ENCODE peak calls at places on chromosomes 16 and 17, in seven cellular contexts. A is prostate gland, V is aorta, I is transverse colon, C is PC-3, X is skeletal muscle cell, S is bronchial epithelial cell. T is an unnamed sample.

GRCh38 chr16:55349867-55350266 is 25.9 kb downstream of the IRX6 start:
- DNase-seq in A (no peak), V (no peak), I (no peak), C (no peak), X (no peak), S (no peak), T (no peak)

GRCh38 chr17:69175812-69176517 is 34.3 kb upstream of the ABCA6 start:
- DNase-seq in A (no peak), V (no peak), I (no peak), C (peak), X (peak), S (peak), T (no peak)

GRCh38 chr17:75672011-75672410 is 4.9 kb downstream of the SAP30BP start:
- DNase-seq in A (no peak), V (peak), I (no peak), C (no peak), X (no peak), S (no peak), T (no peak)

GRCh38 chr16:85586360-85587145 is 26.6 kb upstream of the GSE1 start:
- DNase-seq in A (no peak), V (peak), I (peak), C (no peak), X (no peak), S (no peak), T (no peak)

GRCh38 chr16:78703951-78704350 is 604.5 kb downstream of the WWOX start:
- DNase-seq in A (no peak), V (no peak), I (no peak), C (no peak), X (no peak), S (no peak), T (no peak)

GRCh38 chr17:5370411-5370810 is 49.1 kb downstream of the NUP88 start:
- DNase-seq in A (no peak), V (no peak), I (no peak), C (no peak), X (no peak), S (no peak), T (no peak)

GRCh38 chr16:83473926-83474660 is 333.7 kb upstream of the HSBP1 start:
- DNase-seq in A (no peak), V (no peak), I (no peak), C (no peak), X (no peak), S (no peak), T (no peak)

GRCh38 chr16:66278604-66279262 is 87.8 kb upstream of the CDH5 start:
- DNase-seq in A (no peak), V (no peak), I (no peak), C (peak), X (no peak), S (peak), T (peak)

GRCh38 chr17:73952498-73953205 is 250.8 kb upstream of the RPL38 start:
- DNase-seq in A (no peak), V (peak), I (peak), C (no peak), X (no peak), S (no peak), T (peak)

GRCh38 chr17:73952136-73952497 is 251.4 kb upstream of the RPL38 start:
- DNase-seq in A (no peak), V (no peak), I (no peak), C (no peak), X (no peak), S (no peak), T (no peak)

GRCh38 chr17:73954981-73955380 is 248.5 kb upstream of the RPL38 start:
- DNase-seq in A (no peak), V (no peak), I (peak), C (no peak), X (no peak), S (no peak), T (peak)

GRCh38 chr17:73955616-73956015 is 247.9 kb upstream of the RPL38 start:
- DNase-seq in A (no peak), V (no peak), I (no peak), C (no peak), X (no peak), S (no peak), T (peak)

DNA sequence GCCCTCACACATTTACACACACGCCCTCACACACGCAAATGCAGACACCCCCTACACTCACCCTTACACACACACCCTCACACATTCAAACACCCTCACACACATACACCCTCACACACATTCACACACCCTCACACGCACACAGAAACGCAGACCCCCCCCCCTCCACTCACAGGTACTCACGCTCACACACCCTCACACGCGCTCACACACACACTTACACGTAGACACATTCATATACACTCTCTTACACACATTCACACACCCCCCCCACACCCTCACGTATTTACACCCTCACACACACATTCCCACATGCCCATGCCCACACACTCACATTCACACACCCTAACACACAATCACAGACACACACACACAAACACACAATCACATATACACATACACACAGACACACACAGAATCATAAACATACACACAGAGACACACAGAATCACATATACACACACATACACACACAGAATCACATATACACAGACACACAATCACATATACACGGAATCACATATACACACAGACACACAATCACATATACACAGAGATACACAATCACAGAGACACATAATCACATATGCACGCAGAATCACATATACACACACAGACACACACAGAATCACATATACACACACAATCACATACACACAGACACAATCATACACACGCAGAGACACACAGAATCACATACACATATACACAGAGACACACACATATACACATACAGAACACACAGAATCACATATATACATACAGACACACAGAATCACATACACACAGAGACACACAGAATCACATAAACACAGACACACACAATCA is 250.1 kb upstream of the RPL38 start:
- DNase-seq in A (no peak), V (no peak), I (no peak), C (no peak), X (no peak), S (no peak), T (peak)
- H3K4me3 ChIP-seq in A (no peak), V (no peak), I (no peak), C (no peak), X (no peak), S (no peak), T (no peak)

GRCh38 chr17:8118769-8119574 is 658 bp upstream of the ALOXE3 start:
- DNase-seq in A (peak), V (peak), I (peak), C (peak), X (no peak), S (peak), T (peak)
- H3K4me3 ChIP-seq in A (peak), V (peak), I (peak), C (peak), X (peak), S (peak), T (peak)

GRCh38 chr17:81383504-81384421 is 11.5 kb upstream of the BAHCC1 start:
- DNase-seq in A (no peak), V (no peak), I (no peak), C (no peak), X (no peak), S (no peak), T (peak)

GRCh38 chr17:81386646-81387234 is 8.5 kb upstream of the BAHCC1 start:
- DNase-seq in A (no peak), V (no peak), I (peak), C (no peak), X (no peak), S (no peak), T (peak)

GRCh38 chr17:81386141-81386645 is 9.1 kb upstream of the BAHCC1 start:
- DNase-seq in A (no peak), V (no peak), I (peak), C (no peak), X (no peak), S (no peak), T (no peak)

GRCh38 chr17:81384929-81385319 is 10.3 kb upstream of the BAHCC1 start:
- DNase-seq in A (no peak), V (no peak), I (no peak), C (no peak), X (no peak), S (no peak), T (no peak)

DNA sequence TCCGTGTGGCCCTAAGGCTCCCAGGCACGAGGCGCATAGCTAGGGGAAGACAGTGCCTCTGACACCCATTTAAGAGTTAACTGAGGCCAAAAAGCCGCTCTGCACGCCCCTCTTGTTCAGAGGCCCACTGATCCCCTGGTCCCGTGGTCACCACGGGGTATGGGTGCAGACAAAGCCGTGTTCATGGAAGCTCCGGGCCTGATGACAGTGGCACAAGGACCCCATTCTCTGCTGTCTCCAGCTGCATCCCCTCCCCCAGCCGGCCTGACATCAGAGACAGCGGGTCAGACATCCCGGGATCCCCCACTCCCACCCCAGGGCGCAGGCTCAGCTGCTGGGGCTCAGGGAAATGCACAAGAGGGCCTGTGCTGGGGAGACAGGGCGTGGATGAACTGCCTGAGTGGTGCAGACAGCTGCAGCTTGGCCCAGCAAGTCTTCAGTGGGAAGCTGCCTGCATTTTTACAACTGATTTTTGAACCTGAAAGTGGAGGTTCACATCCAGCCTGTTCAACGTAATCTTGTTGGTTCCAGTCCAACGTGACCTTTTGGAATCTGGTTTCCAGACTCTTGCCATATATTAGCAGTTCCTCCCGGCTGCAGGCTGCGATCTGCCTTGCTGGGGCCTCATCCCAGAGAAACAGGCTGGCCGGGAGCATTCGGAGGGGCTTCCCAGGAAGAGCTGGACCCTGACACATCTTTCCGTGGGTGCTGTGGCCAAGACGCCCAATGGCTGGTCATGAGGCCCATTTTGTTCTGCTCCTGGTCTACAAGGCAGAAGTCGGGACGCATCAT is 9.7 kb upstream of the BAHCC1 start:
- DNase-seq in A (no peak), V (no peak), I (peak), C (no peak), X (peak), S (no peak), T (no peak)
- H3K4me3 ChIP-seq in A (no peak), V (no peak), I (no peak), C (no peak), X (no peak), S (no peak), T (no peak)

DNA sequence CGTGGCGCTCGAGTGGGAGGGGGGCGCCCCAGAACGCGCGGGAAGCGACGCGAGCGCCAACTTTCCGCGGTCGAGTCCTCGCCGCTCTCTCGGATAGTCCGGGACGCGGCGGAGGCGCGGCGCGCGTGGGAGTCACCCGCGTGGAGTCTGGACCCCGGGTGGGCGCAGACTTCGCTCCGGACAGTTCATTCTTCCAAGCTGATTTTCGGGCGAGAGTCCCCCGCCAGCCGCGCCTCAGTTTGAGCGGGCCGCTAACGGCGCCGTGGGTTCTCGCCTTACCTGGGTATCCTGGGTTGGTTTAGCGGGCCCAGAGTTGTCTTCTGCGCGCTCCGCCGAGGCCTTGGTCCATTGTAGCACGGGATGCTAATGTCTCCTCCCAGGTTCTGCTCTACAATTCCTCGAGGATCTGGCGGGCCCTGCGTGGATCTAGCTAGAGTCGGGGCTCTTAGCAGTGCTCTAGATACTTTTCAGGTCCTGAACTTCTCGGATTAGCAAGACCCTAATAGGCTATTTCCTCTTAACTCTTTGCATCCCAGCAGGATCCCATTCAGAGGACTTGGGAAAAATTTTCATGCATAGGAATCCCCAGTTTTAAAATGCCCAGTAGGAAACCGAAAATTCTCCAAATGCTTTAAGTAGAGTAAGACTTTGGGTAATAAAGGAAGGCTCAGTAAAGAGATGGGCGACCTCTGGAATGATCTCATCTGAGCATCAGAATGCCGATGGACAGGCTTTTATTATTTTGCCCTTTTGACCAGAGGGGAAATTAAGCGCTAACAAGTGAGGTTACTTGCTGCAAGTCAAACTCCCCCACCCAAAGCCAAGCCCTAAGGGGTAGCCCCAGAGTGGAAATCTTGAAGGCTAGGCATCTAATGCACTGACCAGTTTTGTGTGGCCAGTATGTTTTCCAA is 527 bp upstream of the GJC1 start:
- DNase-seq in A (no peak), V (peak), I (peak), C (peak), X (no peak), S (no peak), T (peak)
- H3K4me3 ChIP-seq in A (peak), V (peak), I (peak), C (peak), X (peak), S (peak), T (peak)

GRCh38 chr17:61531223-61531622 is 59.8 kb downstream of the NACA2 start:
- DNase-seq in A (no peak), V (no peak), I (no peak), C (no peak), X (no peak), S (no peak), T (no peak)

GRCh38 chr17:61534414-61534813 is 56.6 kb downstream of the NACA2 start:
- DNase-seq in A (no peak), V (no peak), I (no peak), C (no peak), X (no peak), S (no peak), T (no peak)

GRCh38 chr17:61536417-61536955 is 54.5 kb downstream of the NACA2 start:
- DNase-seq in A (no peak), V (no peak), I (no peak), C (no peak), X (no peak), S (no peak), T (no peak)

GRCh38 chr17:61532818-61533217 is 58.2 kb downstream of the NACA2 start:
- DNase-seq in A (no peak), V (no peak), I (no peak), C (peak), X (no peak), S (no peak), T (no peak)

GRCh38 chr17:61533797-61534196 is 57.2 kb downstream of the NACA2 start:
- DNase-seq in A (no peak), V (no peak), I (no peak), C (no peak), X (no peak), S (no peak), T (no peak)
- H3K4me3 ChIP-seq in A (no peak), V (no peak), I (no peak), C (no peak), X (no peak), S (no peak), T (no peak)

GRCh38 chr16:62955033-62955349 is 918.8 kb upstream of the CDH8 start:
- DNase-seq in A (no peak), V (no peak), I (no peak), C (no peak), X (no peak), S (no peak), T (no peak)

GRCh38 chr16:62954144-62955032 is 918.1 kb upstream of the CDH8 start:
- DNase-seq in A (no peak), V (no peak), I (no peak), C (no peak), X (no peak), S (no peak), T (peak)

GRCh38 chr16:62950351-62950750 is 914.1 kb upstream of the CDH8 start:
- DNase-seq in A (no peak), V (no peak), I (no peak), C (no peak), X (no peak), S (no peak), T (no peak)
- H3K4me3 ChIP-seq in A (no peak), V (no peak), I (no peak), C (no peak), X (no peak), S (no peak), T (no peak)